ENCODE peak calls at places on chromosomes 13 and 19, in ten cellular contexts. I is CD8-positive, alpha-beta T cell; Q is GM23338; A is neuronal stem cell; F is GM23248; B is Peyer's patch; E is naive thymus-derived CD4-positive, alpha-beta T cell; C is psoas muscle; H is A673; Y is cardiac muscle cell. O is an unnamed sample.

GRCh38 chr13:112768795-112769411 is 79.1 kb downstream of the ATP11A start:
- DNase-seq in Y (no peak), A (no peak), C (peak), B (no peak), F (no peak), I (no peak), H (no peak), E (no peak), Q (no peak), O (peak)

GRCh38 chr13:99886706-99887105 is 84.9 kb downstream of the ZIC5 start:
- DNase-seq in F (peak), Q (no peak), A (no peak), E (no peak), C (no peak), B (no peak), I (no peak), H (no peak), Y (no peak), O (no peak)

GRCh38 chr13:66345988-66346387 is 884.1 kb downstream of the PCDH9 start:
- DNase-seq in H (no peak), C (no peak), B (no peak), F (no peak), I (no peak), A (no peak), Q (no peak), E (no peak), Y (no peak), O (no peak)

GRCh38 chr13:32674503-32674902 is 88.3 kb downstream of the PDS5B start:
- DNase-seq in B (no peak), H (no peak), A (no peak), E (no peak), C (no peak), I (no peak), F (no peak), Y (no peak), Q (no peak), O (no peak)

GRCh38 chr13:92590503-92590908 is 636.1 kb upstream of the GPC6 start:
- DNase-seq in H (peak), C (no peak), F (no peak), Y (no peak), A (no peak), Q (no peak), B (no peak), I (no peak), E (no peak), O (no peak)

GRCh38 chr19:511101-511841 is 4.0 kb downstream of the TPGS1 start:
- DNase-seq in C (no peak), F (peak), Q (no peak), H (peak), B (peak), E (peak), A (no peak), Y (no peak), I (peak), O (peak)

GRCh38 chr13:26699197-26699490 is 61.4 kb downstream of the GPR12 start:
- DNase-seq in B (no peak), H (no peak), I (no peak), A (no peak), E (no peak), F (no peak), Q (no peak), C (no peak), Y (no peak), O (no peak)

GRCh38 chr19:8022275-8022674 is 16.8 kb upstream of the ELAVL1 start:
- DNase-seq in H (no peak), B (no peak), Y (no peak), F (no peak), A (no peak), Q (no peak), E (no peak), I (no peak), C (no peak), O (no peak)

GRCh38 chr13:98447881-98448641 is 128.8 kb downstream of the STK24 start:
- DNase-seq in A (peak), C (no peak), I (no peak), E (no peak), Y (peak), B (no peak), Q (peak), H (peak), F (peak), O (no peak)

GRCh38 chr13:65913173-65913572 is 1317.0 kb downstream of the PCDH9 start:
- DNase-seq in I (no peak), A (no peak), B (no peak), E (no peak), H (no peak), Q (no peak), F (peak), C (no peak), Y (no peak), O (no peak)

GRCh38 chr19:288911-289310 is 2.3 kb downstream of the PLPP2 start:
- DNase-seq in H (no peak), Y (no peak), C (no peak), E (no peak), A (no peak), B (peak), F (no peak), I (no peak), Q (no peak), O (peak)

GRCh38 chr13:92727118-92727517 is 499.5 kb upstream of the GPC6 start:
- DNase-seq in Q (no peak), I (no peak), E (no peak), C (no peak), A (no peak), H (no peak), Y (no peak), B (no peak), F (no peak), O (no peak)

GRCh38 chr19:3692141-3693029 is 7.9 kb downstream of the PIP5K1C start:
- DNase-seq in I (peak), A (no peak), H (no peak), B (no peak), Q (no peak), Y (no peak), C (no peak), F (no peak), E (peak), O (no peak)

GRCh38 chr19:14139944-14140343 is 3.6 kb upstream of the ASF1B start:
- DNase-seq in F (no peak), C (peak), A (no peak), B (no peak), Q (no peak), Y (no peak), I (no peak), E (no peak), H (no peak), O (peak)

GRCh38 chr19:19520989-19521388 is 5.0 kb downstream of the NDUFA13 start:
- DNase-seq in I (no peak), E (no peak), F (no peak), Q (no peak), B (no peak), Y (no peak), A (no peak), H (no peak), C (no peak), O (no peak)

GRCh38 chr13:44237276-44237767 is 136.3 kb upstream of the SERP2 start:
- DNase-seq in Y (peak), C (peak), H (peak), I (no peak), Q (no peak), E (no peak), A (no peak), F (peak), B (peak), O (peak)

GRCh38 chr19:33699754-33700407 is 78.1 kb downstream of the CHST8 start:
- DNase-seq in E (no peak), F (no peak), A (no peak), Y (no peak), Q (no peak), I (no peak), H (no peak), C (no peak), B (no peak), O (peak)

GRCh38 chr19:46299004-46299509 is 2.2 kb downstream of the HIF3A start:
- DNase-seq in F (peak), B (peak), A (no peak), Y (peak), H (peak), C (peak), E (no peak), I (no peak), Q (no peak), O (peak)
- H3K27ac ChIP-seq in F (no peak), B (peak), A (no peak), Y (peak), H (peak), C (peak), E (no peak), I (no peak), Q (no peak), O (peak)

GRCh38 chr13:46343279-46343949 is 43.6 kb downstream of the RUBCNL start:
- DNase-seq in Y (no peak), I (no peak), A (no peak), C (no peak), F (no peak), Q (peak), B (no peak), H (no peak), E (no peak), O (no peak)

GRCh38 chr13:46347277-46347676 is 39.8 kb downstream of the RUBCNL start:
- DNase-seq in E (no peak), A (no peak), H (no peak), B (no peak), F (no peak), Q (no peak), C (no peak), I (no peak), Y (no peak), O (no peak)

GRCh38 chr13:46345866-46346265 is 41.2 kb downstream of the RUBCNL start:
- DNase-seq in Q (no peak), A (no peak), Y (no peak), I (no peak), B (no peak), E (no peak), F (peak), H (no peak), C (no peak), O (no peak)

GRCh38 chr13:46342538-46342937 is 44.5 kb downstream of the RUBCNL start:
- DNase-seq in C (no peak), Y (no peak), B (no peak), A (no peak), Q (no peak), F (no peak), E (no peak), I (no peak), H (no peak), O (no peak)

GRCh38 chr13:46345400-46345799 is 41.7 kb downstream of the RUBCNL start:
- DNase-seq in I (no peak), Q (no peak), E (no peak), B (no peak), A (no peak), C (no peak), Y (no peak), H (no peak), F (no peak), O (no peak)
- H3K4me3 ChIP-seq in I (no peak), Q (no peak), E (no peak), B (no peak), A (no peak), C (no peak), Y (no peak), H (no peak), F (no peak), O (no peak)

GRCh38 chr19:1612114-1613086 is 7.1 kb upstream of the UQCR11 start:
- DNase-seq in B (no peak), A (no peak), E (no peak), I (no peak), C (no peak), Q (no peak), H (no peak), Y (no peak), F (no peak), O (no peak)
- H3K27ac ChIP-seq in B (no peak), A (no peak), E (no peak), I (no peak), C (no peak), Q (no peak), H (no peak), Y (peak), F (no peak), O (no peak)

GRCh38 chr19:53992211-53992610 is 774 bp downstream of the CACNG6 start:
- DNase-seq in Q (no peak), A (no peak), Y (no peak), B (no peak), C (no peak), E (no peak), F (no peak), I (no peak), H (no peak), O (no peak)
- H3K4me3 ChIP-seq in Q (peak), A (no peak), Y (peak), B (no peak), C (peak), E (no peak), F (no peak), I (no peak), H (no peak), O (no peak)

DNA sequence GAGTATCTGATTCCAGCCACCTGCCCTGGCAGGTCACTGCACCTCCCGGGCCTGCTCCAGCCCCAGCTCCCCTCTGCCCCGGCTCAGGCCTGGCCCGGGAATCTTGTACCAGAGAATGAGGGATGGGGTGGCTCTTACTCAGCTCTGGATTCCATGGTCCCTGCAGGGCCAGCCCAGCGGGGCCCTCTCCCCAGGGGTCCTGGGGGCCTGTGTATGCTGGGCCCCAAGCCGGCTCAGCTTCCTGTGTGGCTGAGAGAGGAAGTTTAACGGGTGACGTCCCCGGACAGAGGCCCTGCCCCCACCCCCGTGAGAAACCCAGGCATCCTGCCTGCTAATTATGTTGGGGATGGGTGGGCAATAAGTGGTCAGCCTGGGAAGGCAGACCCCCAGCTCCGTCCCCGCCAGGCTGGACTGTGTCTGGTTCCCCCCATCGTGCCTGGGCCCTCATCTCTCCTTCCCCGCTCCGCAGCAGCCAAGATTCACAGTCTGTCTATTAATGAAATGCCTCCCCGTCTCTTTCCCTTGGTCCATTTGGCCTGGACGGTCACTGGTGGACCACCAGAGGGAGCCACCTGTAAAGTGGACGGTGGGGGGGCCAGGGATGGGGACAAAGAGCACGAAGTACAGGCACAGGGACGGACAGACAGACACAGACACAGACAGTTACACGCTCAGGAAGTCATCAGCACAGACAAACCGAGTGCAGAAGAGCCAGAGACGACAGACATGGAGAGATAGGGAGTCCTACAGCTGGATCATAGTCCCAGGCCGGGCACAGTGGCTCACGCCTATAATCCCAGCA is at the start of gene DENND1C:
- DNase-seq in I (peak), C (peak), B (peak), Q (peak), Y (peak), F (peak), A (no peak), E (peak), H (no peak), O (peak)
- H3K27ac ChIP-seq in I (peak), C (no peak), B (peak), Q (no peak), Y (no peak), F (no peak), A (no peak), E (peak), H (no peak), O (no peak)